ENCODE peak calls at places on chromosomes 16 and 17, in nine cellular contexts. One of them, this sample, is unnamed.

GRCh38 chr16:9033125-9033830 is 58.2 kb upstream of the HAPSTR1 start:
- DNase-seq in tibial nerve: no peak
- DNase-seq in mesothelial cell of epicardium: no peak
- DNase-seq in fibroblast of lung: peak
- DNase-seq in heart right ventricle: no peak
- DNase-seq in Calu3: peak
- DNase-seq in ovary: no peak
- DNase-seq in heart left ventricle: no peak
- DNase-seq in cardiac muscle cell: peak
- DNase-seq in this sample: peak

GRCh38 chr17:82882715-82883446 is 43.1 kb upstream of the ZNF750 start:
- DNase-seq in heart right ventricle: no peak
- DNase-seq in cardiac muscle cell: no peak
- DNase-seq in tibial nerve: no peak
- DNase-seq in heart left ventricle: peak
- DNase-seq in Calu3: no peak
- DNase-seq in ovary: no peak
- DNase-seq in mesothelial cell of epicardium: no peak
- DNase-seq in fibroblast of lung: no peak
- DNase-seq in this sample: no peak

GRCh38 chr17:75769536-75769935 is 4.5 kb upstream of the GALK1 start:
- DNase-seq in fibroblast of lung: no peak
- DNase-seq in ovary: no peak
- DNase-seq in Calu3: no peak
- DNase-seq in mesothelial cell of epicardium: no peak
- DNase-seq in heart right ventricle: no peak
- DNase-seq in cardiac muscle cell: no peak
- DNase-seq in heart left ventricle: no peak
- DNase-seq in tibial nerve: peak
- DNase-seq in this sample: no peak

GRCh38 chr16:14475370-14476139 is 154.5 kb downstream of the PARN start:
- DNase-seq in heart left ventricle: no peak
- DNase-seq in tibial nerve: no peak
- DNase-seq in cardiac muscle cell: no peak
- DNase-seq in mesothelial cell of epicardium: no peak
- DNase-seq in ovary: no peak
- DNase-seq in Calu3: peak
- DNase-seq in fibroblast of lung: no peak
- DNase-seq in heart right ventricle: no peak
- DNase-seq in this sample: peak

GRCh38 chr16:81715358-81716196 is 63.5 kb upstream of the PLCG2 start:
- DNase-seq in cardiac muscle cell: no peak
- DNase-seq in heart left ventricle: no peak
- DNase-seq in tibial nerve: no peak
- DNase-seq in Calu3: no peak
- DNase-seq in mesothelial cell of epicardium: no peak
- DNase-seq in heart right ventricle: no peak
- DNase-seq in ovary: no peak
- DNase-seq in fibroblast of lung: no peak
- DNase-seq in this sample: no peak

GRCh38 chr16:85042606-85043005 is 15.0 kb downstream of the KIAA0513 start:
- DNase-seq in cardiac muscle cell: no peak
- DNase-seq in fibroblast of lung: no peak
- DNase-seq in ovary: no peak
- DNase-seq in heart left ventricle: no peak
- DNase-seq in mesothelial cell of epicardium: no peak
- DNase-seq in Calu3: no peak
- DNase-seq in heart right ventricle: no peak
- DNase-seq in tibial nerve: no peak
- DNase-seq in this sample: no peak

GRCh38 chr16:83701494-83701893 is 106.3 kb upstream of the HSBP1 start:
- DNase-seq in heart left ventricle: no peak
- DNase-seq in fibroblast of lung: peak
- DNase-seq in ovary: no peak
- DNase-seq in mesothelial cell of epicardium: peak
- DNase-seq in Calu3: peak
- DNase-seq in tibial nerve: no peak
- DNase-seq in heart right ventricle: peak
- DNase-seq in cardiac muscle cell: peak
- DNase-seq in this sample: peak

GRCh38 chr16:83344014-83344413 is 463.8 kb upstream of the HSBP1 start:
- DNase-seq in heart right ventricle: no peak
- DNase-seq in heart left ventricle: no peak
- DNase-seq in fibroblast of lung: peak
- DNase-seq in mesothelial cell of epicardium: no peak
- DNase-seq in tibial nerve: no peak
- DNase-seq in ovary: no peak
- DNase-seq in Calu3: no peak
- DNase-seq in cardiac muscle cell: peak
- DNase-seq in this sample: peak

GRCh38 chr17:19551148-19551547 is 17.5 kb downstream of the SLC47A1 start:
- DNase-seq in mesothelial cell of epicardium: no peak
- DNase-seq in ovary: no peak
- DNase-seq in cardiac muscle cell: no peak
- DNase-seq in fibroblast of lung: no peak
- DNase-seq in heart left ventricle: no peak
- DNase-seq in Calu3: no peak
- DNase-seq in heart right ventricle: no peak
- DNase-seq in tibial nerve: no peak
- DNase-seq in this sample: no peak

GRCh38 chr17:19542247-19542646 is 8.6 kb downstream of the SLC47A1 start:
- DNase-seq in heart right ventricle: no peak
- DNase-seq in cardiac muscle cell: no peak
- DNase-seq in mesothelial cell of epicardium: no peak
- DNase-seq in heart left ventricle: no peak
- DNase-seq in ovary: no peak
- DNase-seq in tibial nerve: no peak
- DNase-seq in Calu3: no peak
- DNase-seq in fibroblast of lung: no peak
- DNase-seq in this sample: no peak

GRCh38 chr17:19549746-19550623 is 16.3 kb downstream of the SLC47A1 start:
- DNase-seq in heart right ventricle: no peak
- DNase-seq in tibial nerve: no peak
- DNase-seq in mesothelial cell of epicardium: no peak
- DNase-seq in fibroblast of lung: no peak
- DNase-seq in heart left ventricle: no peak
- DNase-seq in cardiac muscle cell: no peak
- DNase-seq in Calu3: no peak
- DNase-seq in ovary: no peak
- DNase-seq in this sample: no peak

GRCh38 chr17:19544366-19544765 is 10.7 kb downstream of the SLC47A1 start:
- DNase-seq in tibial nerve: no peak
- DNase-seq in heart right ventricle: no peak
- DNase-seq in Calu3: no peak
- DNase-seq in mesothelial cell of epicardium: no peak
- DNase-seq in cardiac muscle cell: no peak
- DNase-seq in ovary: no peak
- DNase-seq in fibroblast of lung: no peak
- DNase-seq in heart left ventricle: no peak
- DNase-seq in this sample: no peak

DNA sequence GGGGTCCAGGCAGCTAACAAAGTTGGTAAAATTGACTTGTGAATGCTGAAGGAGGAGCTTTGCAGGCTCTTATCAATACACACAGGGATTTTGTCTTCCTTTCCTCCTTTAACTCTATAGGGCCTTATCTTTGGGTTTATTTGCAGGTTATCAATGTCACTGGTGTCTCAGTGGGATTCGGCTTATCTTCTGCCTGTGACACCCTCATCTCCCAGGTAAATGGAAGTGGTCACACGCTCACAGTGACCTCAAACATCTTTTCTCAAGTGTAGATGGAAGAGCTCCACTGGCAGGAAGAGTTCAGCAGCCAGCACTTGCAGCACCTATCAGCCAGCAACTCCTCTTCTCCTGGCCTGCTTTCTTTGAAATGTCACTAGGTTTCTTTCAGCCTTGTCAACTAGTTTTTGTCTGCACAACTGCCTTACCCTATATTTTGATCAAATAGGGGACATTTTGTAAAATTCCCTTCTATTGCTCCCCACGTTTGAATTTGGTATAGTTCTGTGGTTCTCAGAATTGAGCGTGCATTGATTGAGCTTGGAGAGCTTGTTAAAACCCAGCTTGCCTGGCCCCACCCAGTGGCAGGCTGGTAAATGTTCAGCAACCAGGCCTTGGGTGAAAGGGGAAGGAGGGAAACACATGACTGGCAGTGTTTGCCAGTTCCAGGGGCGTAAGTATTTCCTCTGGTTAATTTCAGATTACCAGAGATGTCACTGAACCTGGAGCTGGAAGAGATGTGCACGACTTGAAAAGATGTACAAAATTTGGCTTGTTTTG is 12.8 kb downstream of the SLC47A1 start:
- DNase-seq in tibial nerve: no peak
- DNase-seq in heart left ventricle: no peak
- DNase-seq in fibroblast of lung: no peak
- DNase-seq in cardiac muscle cell: no peak
- DNase-seq in ovary: no peak
- DNase-seq in Calu3: peak
- DNase-seq in heart right ventricle: peak
- DNase-seq in mesothelial cell of epicardium: no peak
- DNase-seq in this sample: no peak
- TF ChIP-seq CTCF in tibial nerve: peak
- TF ChIP-seq CTCF in heart left ventricle: peak
- TF ChIP-seq CTCF in fibroblast of lung: peak
- TF ChIP-seq CTCF in cardiac muscle cell: no peak
- TF ChIP-seq CTCF in ovary: no peak
- TF ChIP-seq CTCF in Calu3: no peak
- TF ChIP-seq CTCF in heart right ventricle: peak
- TF ChIP-seq CTCF in mesothelial cell of epicardium: no peak
- TF ChIP-seq CTCF in this sample: no peak

GRCh38 chr16:15874745-15875314 is 13.6 kb downstream of the CEP20 start:
- DNase-seq in heart right ventricle: peak
- DNase-seq in mesothelial cell of epicardium: no peak
- DNase-seq in Calu3: peak
- DNase-seq in cardiac muscle cell: peak
- DNase-seq in fibroblast of lung: peak
- DNase-seq in tibial nerve: peak
- DNase-seq in ovary: peak
- DNase-seq in heart left ventricle: no peak
- DNase-seq in this sample: peak
- TF ChIP-seq CTCF in heart right ventricle: peak
- TF ChIP-seq CTCF in mesothelial cell of epicardium: peak
- TF ChIP-seq CTCF in Calu3: peak
- TF ChIP-seq CTCF in cardiac muscle cell: peak
- TF ChIP-seq CTCF in fibroblast of lung: peak
- TF ChIP-seq CTCF in tibial nerve: peak
- TF ChIP-seq CTCF in ovary: peak
- TF ChIP-seq CTCF in heart left ventricle: peak
- TF ChIP-seq CTCF in this sample: peak

DNA sequence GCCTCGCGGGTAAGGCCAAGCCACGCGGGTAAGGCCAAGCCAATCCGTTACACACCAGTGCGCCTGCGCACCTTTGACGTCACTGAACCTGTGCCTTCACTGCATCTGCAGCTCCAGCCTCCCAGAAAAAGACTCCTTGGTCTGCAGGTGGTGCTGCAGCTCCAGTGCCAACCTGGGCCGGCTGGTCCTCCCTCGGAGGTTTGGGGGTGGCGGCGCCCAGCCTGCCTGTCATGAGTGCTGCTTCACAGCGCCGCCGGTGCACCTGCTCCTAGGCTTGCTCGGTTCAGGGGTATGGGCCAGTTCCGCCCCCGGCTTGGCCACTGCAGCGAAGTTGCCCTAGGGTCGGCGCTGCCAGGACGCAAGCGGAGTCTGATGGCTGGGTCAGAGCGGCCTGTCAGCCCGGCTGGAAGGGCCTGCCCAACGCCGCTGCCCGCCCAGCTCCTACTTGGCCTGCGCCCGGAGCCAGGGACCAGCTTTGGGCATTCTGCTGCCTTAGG is 146.6 kb downstream of the USP22 start:
- DNase-seq in ovary: peak
- DNase-seq in heart left ventricle: peak
- DNase-seq in fibroblast of lung: no peak
- DNase-seq in Calu3: no peak
- DNase-seq in tibial nerve: no peak
- DNase-seq in heart right ventricle: peak
- DNase-seq in mesothelial cell of epicardium: no peak
- DNase-seq in cardiac muscle cell: peak
- DNase-seq in this sample: peak
- TF ChIP-seq CTCF in ovary: no peak
- TF ChIP-seq CTCF in heart left ventricle: no peak
- TF ChIP-seq CTCF in fibroblast of lung: no peak
- TF ChIP-seq CTCF in Calu3: no peak
- TF ChIP-seq CTCF in tibial nerve: no peak
- TF ChIP-seq CTCF in heart right ventricle: peak
- TF ChIP-seq CTCF in mesothelial cell of epicardium: no peak
- TF ChIP-seq CTCF in cardiac muscle cell: peak
- TF ChIP-seq CTCF in this sample: no peak

GRCh38 chr17:63445571-63446217 is 412 bp downstream of the CYB561 start:
- DNase-seq in fibroblast of lung: no peak
- DNase-seq in ovary: no peak
- DNase-seq in heart left ventricle: no peak
- DNase-seq in cardiac muscle cell: peak
- DNase-seq in tibial nerve: no peak
- DNase-seq in Calu3: no peak
- DNase-seq in mesothelial cell of epicardium: peak
- DNase-seq in heart right ventricle: no peak
- DNase-seq in this sample: peak

GRCh38 chr17:63447688-63448005 is 1.5 kb upstream of the CYB561 start:
- DNase-seq in cardiac muscle cell: peak
- DNase-seq in fibroblast of lung: no peak
- DNase-seq in tibial nerve: no peak
- DNase-seq in Calu3: no peak
- DNase-seq in mesothelial cell of epicardium: no peak
- DNase-seq in heart right ventricle: no peak
- DNase-seq in heart left ventricle: no peak
- DNase-seq in ovary: no peak
- DNase-seq in this sample: no peak

GRCh38 chr17:63446981-63447687 is 1.0 kb upstream of the CYB561 start:
- DNase-seq in mesothelial cell of epicardium: no peak
- DNase-seq in heart left ventricle: no peak
- DNase-seq in cardiac muscle cell: peak
- DNase-seq in Calu3: peak
- DNase-seq in fibroblast of lung: no peak
- DNase-seq in heart right ventricle: peak
- DNase-seq in ovary: peak
- DNase-seq in tibial nerve: no peak
- DNase-seq in this sample: no peak

GRCh38 chr17:63445065-63445464 is 1.0 kb downstream of the CYB561 start:
- DNase-seq in ovary: no peak
- DNase-seq in heart left ventricle: no peak
- DNase-seq in Calu3: no peak
- DNase-seq in heart right ventricle: no peak
- DNase-seq in mesothelial cell of epicardium: no peak
- DNase-seq in fibroblast of lung: no peak
- DNase-seq in tibial nerve: no peak
- DNase-seq in cardiac muscle cell: no peak
- DNase-seq in this sample: no peak

DNA sequence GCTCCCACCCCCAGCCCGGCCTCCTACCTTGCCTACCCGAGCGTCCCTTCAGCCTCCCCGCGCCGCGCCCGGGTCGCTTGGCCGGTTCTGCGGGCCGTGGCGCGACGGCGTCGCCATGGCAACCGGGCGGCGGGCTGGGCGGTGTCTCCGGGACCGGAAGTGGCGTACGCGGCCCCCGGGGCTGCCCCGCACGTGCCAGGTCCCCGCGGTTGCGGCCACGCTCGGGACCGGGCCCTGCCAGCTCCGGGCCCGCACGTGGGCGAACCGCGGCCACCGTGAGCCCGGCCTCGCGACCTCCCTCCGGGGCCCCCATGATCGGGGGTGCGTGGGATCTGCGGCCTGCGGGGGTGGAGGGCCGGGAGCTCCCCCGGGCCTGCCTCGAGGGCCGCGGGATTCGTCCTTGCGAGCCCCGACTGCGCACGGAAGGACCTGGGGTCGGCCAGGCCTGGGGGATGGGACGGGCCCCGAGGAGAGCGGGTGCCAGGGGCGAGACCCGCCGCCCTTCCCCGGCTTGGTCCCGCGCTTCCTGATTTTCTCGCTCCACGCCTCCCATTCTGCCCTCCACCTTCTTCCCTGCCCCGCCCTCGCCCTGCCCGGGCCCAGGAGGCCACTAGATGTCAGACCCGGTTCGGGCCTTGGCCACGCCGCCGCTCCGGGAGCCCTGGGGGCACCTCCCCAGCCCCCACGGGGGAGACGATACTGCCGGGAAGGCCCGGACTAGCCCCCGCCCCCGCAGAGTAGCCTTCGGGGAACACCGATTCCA is at the start of gene CYB561:
- DNase-seq in heart right ventricle: peak
- DNase-seq in ovary: peak
- DNase-seq in tibial nerve: peak
- DNase-seq in cardiac muscle cell: peak
- DNase-seq in heart left ventricle: peak
- DNase-seq in mesothelial cell of epicardium: peak
- DNase-seq in Calu3: peak
- DNase-seq in fibroblast of lung: peak
- DNase-seq in this sample: peak
- TF ChIP-seq CTCF in heart right ventricle: no peak
- TF ChIP-seq CTCF in ovary: no peak
- TF ChIP-seq CTCF in tibial nerve: peak
- TF ChIP-seq CTCF in cardiac muscle cell: peak
- TF ChIP-seq CTCF in heart left ventricle: peak
- TF ChIP-seq CTCF in mesothelial cell of epicardium: no peak
- TF ChIP-seq CTCF in Calu3: no peak
- TF ChIP-seq CTCF in fibroblast of lung: peak
- TF ChIP-seq CTCF in this sample: peak

This sample was measured in MCF 10A.